ENCODE peak calls at places on chromosomes 16 and 17, in nine cellular contexts. One of them, this sample, is unnamed.

GRCh38 chr17:42179911-42180410 is 981 bp downstream of the KCNH4 start:
- DNase-seq in left cardiac atrium: no peak
- DNase-seq in NCI-H1092 treated with DMSO at 0.1 percent for 48 hours: peak
- DNase-seq in dorsolateral prefrontal cortex: peak
- DNase-seq in right lobe of liver: no peak
- DNase-seq in EL: peak
- DNase-seq in activated naive CD4-positive, alpha-beta T cell treated with anti-CD3 and anti-CD28 coated beads, Interleukin-2, amount 50 U/mL, for 16 hours: no peak
- DNase-seq in amniotic stem cell: no peak
- DNase-seq in GM20000: peak
- DNase-seq in this sample: no peak

GRCh38 chr17:66791337-66791736 is 43.6 kb upstream of the CACNG5 start:
- DNase-seq in activated naive CD4-positive, alpha-beta T cell treated with anti-CD3 and anti-CD28 coated beads, Interleukin-2, amount 50 U/mL, for 16 hours: no peak
- DNase-seq in NCI-H1092 treated with DMSO at 0.1 percent for 48 hours: peak
- DNase-seq in left cardiac atrium: no peak
- DNase-seq in GM20000: no peak
- DNase-seq in EL: no peak
- DNase-seq in amniotic stem cell: no peak
- DNase-seq in right lobe of liver: no peak
- DNase-seq in dorsolateral prefrontal cortex: no peak
- DNase-seq in this sample: no peak

GRCh38 chr16:57185446-57185944 is 344 bp downstream of the PSME3IP1 start:
- DNase-seq in right lobe of liver: peak
- DNase-seq in EL: peak
- DNase-seq in left cardiac atrium: peak
- DNase-seq in NCI-H1092 treated with DMSO at 0.1 percent for 48 hours: no peak
- DNase-seq in GM20000: peak
- DNase-seq in activated naive CD4-positive, alpha-beta T cell treated with anti-CD3 and anti-CD28 coated beads, Interleukin-2, amount 50 U/mL, for 16 hours: no peak
- DNase-seq in dorsolateral prefrontal cortex: peak
- DNase-seq in amniotic stem cell: no peak
- DNase-seq in this sample: peak

GRCh38 chr17:59440757-59441458 is 109.5 kb downstream of the YPEL2 start:
- DNase-seq in NCI-H1092 treated with DMSO at 0.1 percent for 48 hours: peak
- DNase-seq in left cardiac atrium: peak
- DNase-seq in dorsolateral prefrontal cortex: peak
- DNase-seq in GM20000: peak
- DNase-seq in right lobe of liver: peak
- DNase-seq in activated naive CD4-positive, alpha-beta T cell treated with anti-CD3 and anti-CD28 coated beads, Interleukin-2, amount 50 U/mL, for 16 hours: peak
- DNase-seq in EL: peak
- DNase-seq in amniotic stem cell: peak
- DNase-seq in this sample: peak

GRCh38 chr17:72900542-72900941 is 191.9 kb downstream of the SLC39A11 start:
- DNase-seq in right lobe of liver: no peak
- DNase-seq in left cardiac atrium: no peak
- DNase-seq in dorsolateral prefrontal cortex: no peak
- DNase-seq in GM20000: no peak
- DNase-seq in activated naive CD4-positive, alpha-beta T cell treated with anti-CD3 and anti-CD28 coated beads, Interleukin-2, amount 50 U/mL, for 16 hours: no peak
- DNase-seq in amniotic stem cell: no peak
- DNase-seq in EL: no peak
- DNase-seq in NCI-H1092 treated with DMSO at 0.1 percent for 48 hours: no peak
- DNase-seq in this sample: no peak

GRCh38 chr17:48194097-48194550 is 86.6 kb downstream of the SNX11 start:
- DNase-seq in right lobe of liver: no peak
- DNase-seq in amniotic stem cell: no peak
- DNase-seq in EL: peak
- DNase-seq in dorsolateral prefrontal cortex: no peak
- DNase-seq in GM20000: no peak
- DNase-seq in activated naive CD4-positive, alpha-beta T cell treated with anti-CD3 and anti-CD28 coated beads, Interleukin-2, amount 50 U/mL, for 16 hours: no peak
- DNase-seq in left cardiac atrium: no peak
- DNase-seq in NCI-H1092 treated with DMSO at 0.1 percent for 48 hours: peak
- DNase-seq in this sample: no peak

GRCh38 chr17:50630524-50631194 is 4.0 kb upstream of the ABCC3 start:
- DNase-seq in activated naive CD4-positive, alpha-beta T cell treated with anti-CD3 and anti-CD28 coated beads, Interleukin-2, amount 50 U/mL, for 16 hours: peak
- DNase-seq in dorsolateral prefrontal cortex: no peak
- DNase-seq in left cardiac atrium: no peak
- DNase-seq in GM20000: peak
- DNase-seq in right lobe of liver: peak
- DNase-seq in amniotic stem cell: no peak
- DNase-seq in EL: peak
- DNase-seq in NCI-H1092 treated with DMSO at 0.1 percent for 48 hours: peak
- DNase-seq in this sample: peak

GRCh38 chr16:66065869-66066403 is 300.6 kb upstream of the CDH5 start:
- DNase-seq in GM20000: no peak
- DNase-seq in EL: no peak
- DNase-seq in left cardiac atrium: no peak
- DNase-seq in right lobe of liver: no peak
- DNase-seq in activated naive CD4-positive, alpha-beta T cell treated with anti-CD3 and anti-CD28 coated beads, Interleukin-2, amount 50 U/mL, for 16 hours: no peak
- DNase-seq in amniotic stem cell: no peak
- DNase-seq in dorsolateral prefrontal cortex: no peak
- DNase-seq in NCI-H1092 treated with DMSO at 0.1 percent for 48 hours: no peak
- DNase-seq in this sample: no peak

This sample was measured in mucosa of descending colon.